ENCODE peak calls at places on chromosomes 4 and X, in six cellular contexts. One of them, this sample, is unnamed.
A peak's percentile ranks its signal among the peaks of the same experiment; 100 is the strongest.

GRCh38 chr4:76570141-76570989 is 135.3 kb downstream of the SHROOM3 start:
- DNase-seq in tibial nerve: no peak
- DNase-seq in CD4-positive, CD25-positive, alpha-beta regulatory T cell: no peak
- DNase-seq in tibial artery: no peak
- DNase-seq in spleen: no peak
- DNase-seq in GM23248: peak; percentile 84
- DNase-seq in this sample: no peak

GRCh38 chr4:135269125-135269772 is 1067.7 kb upstream of the PABPC4L start:
- DNase-seq in tibial nerve: no peak
- DNase-seq in CD4-positive, CD25-positive, alpha-beta regulatory T cell: no peak
- DNase-seq in tibial artery: no peak
- DNase-seq in spleen: no peak
- DNase-seq in GM23248: no peak
- DNase-seq in this sample: no peak

GRCh38 chr4:93759506-93759905 is 69.0 kb upstream of the ATOH1 start:
- DNase-seq in tibial nerve: no peak
- DNase-seq in CD4-positive, CD25-positive, alpha-beta regulatory T cell: no peak
- DNase-seq in tibial artery: no peak
- DNase-seq in spleen: no peak
- DNase-seq in GM23248: peak; percentile 3
- DNase-seq in this sample: no peak

GRCh38 chr4:2286904-2287593 is 25.1 kb upstream of the MXD4 start:
- DNase-seq in tibial nerve: peak; percentile 9
- DNase-seq in CD4-positive, CD25-positive, alpha-beta regulatory T cell: no peak
- DNase-seq in tibial artery: peak; percentile 16
- DNase-seq in spleen: peak; percentile 60
- DNase-seq in GM23248: no peak
- DNase-seq in this sample: no peak

GRCh38 chr4:94519925-94520789 is 68.4 kb downstream of the PDLIM5 start:
- DNase-seq in tibial nerve: no peak
- DNase-seq in CD4-positive, CD25-positive, alpha-beta regulatory T cell: no peak
- DNase-seq in tibial artery: no peak
- DNase-seq in spleen: no peak
- DNase-seq in GM23248: no peak
- DNase-seq in this sample: no peak

GRCh38 chrX:132071260-132071659 is 48.2 kb downstream of the STK26 start:
- DNase-seq in tibial nerve: no peak
- DNase-seq in CD4-positive, CD25-positive, alpha-beta regulatory T cell: peak; percentile 4
- DNase-seq in tibial artery: no peak
- DNase-seq in spleen: no peak
- DNase-seq in GM23248: peak; percentile 26
- DNase-seq in this sample: peak; percentile 9

GRCh38 chrX:37047776-37048175 is 39.6 kb downstream of the FAM47C start:
- DNase-seq in tibial nerve: no peak
- DNase-seq in CD4-positive, CD25-positive, alpha-beta regulatory T cell: no peak
- DNase-seq in tibial artery: no peak
- DNase-seq in spleen: no peak
- DNase-seq in GM23248: no peak
- DNase-seq in this sample: no peak

GRCh38 chr4:114229721-114230120 is 250.3 kb upstream of the ARSJ start:
- DNase-seq in tibial nerve: no peak
- DNase-seq in CD4-positive, CD25-positive, alpha-beta regulatory T cell: no peak
- DNase-seq in tibial artery: no peak
- DNase-seq in spleen: no peak
- DNase-seq in GM23248: no peak
- DNase-seq in this sample: no peak

GRCh38 chr4:121376541-121376940 is 4.3 kb downstream of the QRFPR start:
- DNase-seq in tibial nerve: no peak
- DNase-seq in CD4-positive, CD25-positive, alpha-beta regulatory T cell: no peak
- DNase-seq in tibial artery: no peak
- DNase-seq in spleen: no peak
- DNase-seq in GM23248: no peak
- DNase-seq in this sample: no peak
- H3K27me3 ChIP-seq in tibial nerve: no peaks in the 10 kb centered on the region
- H3K27me3 ChIP-seq in CD4-positive, CD25-positive, alpha-beta regulatory T cell: peaks cover 24% of the 10 kb centered on the region
- H3K27me3 ChIP-seq in tibial artery: no peaks in the 10 kb centered on the region
- H3K27me3 ChIP-seq in spleen: peaks cover 27% of the 10 kb centered on the region
- H3K27me3 ChIP-seq in GM23248: peaks cover 29% of the 10 kb centered on the region
- H3K27me3 ChIP-seq in this sample: peaks cover 6% of the 10 kb centered on the region

DNA sequence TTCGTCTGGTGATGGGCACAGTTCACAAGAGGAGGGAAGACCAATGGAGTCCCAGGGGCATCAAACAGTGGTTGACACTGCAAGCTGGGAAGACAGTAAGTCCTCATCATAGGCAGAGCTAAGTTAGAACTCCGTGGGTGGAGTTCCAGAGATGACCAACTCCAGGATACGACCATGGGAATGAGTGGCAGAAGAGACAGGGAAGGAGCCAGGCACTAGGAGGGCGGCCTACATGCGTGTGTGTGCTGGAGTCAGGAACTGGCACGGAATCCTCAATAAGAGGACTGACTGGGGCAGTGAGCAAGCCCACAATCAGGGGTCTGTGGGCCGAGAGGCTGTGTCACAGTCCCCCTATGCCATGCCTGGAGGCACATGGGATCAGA is 30.4 kb upstream of the IRAK1 start:
- DNase-seq in tibial nerve: no peak
- DNase-seq in CD4-positive, CD25-positive, alpha-beta regulatory T cell: no peak
- DNase-seq in tibial artery: no peak
- DNase-seq in spleen: no peak
- DNase-seq in GM23248: peak; percentile 74
- DNase-seq in this sample: no peak
- H3K27ac ChIP-seq in tibial nerve: peak overlapping the region; percentile 38
- H3K27ac ChIP-seq in CD4-positive, CD25-positive, alpha-beta regulatory T cell: no peak overlapping the region
- H3K27ac ChIP-seq in tibial artery: peak overlapping the region; percentile 12
- H3K27ac ChIP-seq in spleen: peak overlapping the region; percentile 14
- H3K27ac ChIP-seq in GM23248: peak overlapping the region; percentile 37
- H3K27ac ChIP-seq in this sample: no peak overlapping the region

GRCh38 chr4:182554736-182555135 is 311.5 kb downstream of the TENM3 start:
- DNase-seq in tibial nerve: no peak
- DNase-seq in CD4-positive, CD25-positive, alpha-beta regulatory T cell: no peak
- DNase-seq in tibial artery: no peak
- DNase-seq in spleen: no peak
- DNase-seq in GM23248: no peak
- DNase-seq in this sample: no peak

GRCh38 chr4:182552948-182553347 is 309.7 kb downstream of the TENM3 start:
- DNase-seq in tibial nerve: no peak
- DNase-seq in CD4-positive, CD25-positive, alpha-beta regulatory T cell: no peak
- DNase-seq in tibial artery: no peak
- DNase-seq in spleen: no peak
- DNase-seq in GM23248: no peak
- DNase-seq in this sample: no peak

GRCh38 chr4:182556576-182556975 is 313.4 kb downstream of the TENM3 start:
- DNase-seq in tibial nerve: no peak
- DNase-seq in CD4-positive, CD25-positive, alpha-beta regulatory T cell: no peak
- DNase-seq in tibial artery: no peak
- DNase-seq in spleen: no peak
- DNase-seq in GM23248: no peak
- DNase-seq in this sample: no peak

GRCh38 chr4:182560358-182560757 is 317.2 kb downstream of the TENM3 start:
- DNase-seq in tibial nerve: no peak
- DNase-seq in CD4-positive, CD25-positive, alpha-beta regulatory T cell: no peak
- DNase-seq in tibial artery: no peak
- DNase-seq in spleen: no peak
- DNase-seq in GM23248: no peak
- DNase-seq in this sample: no peak

GRCh38 chr4:182555997-182556418 is 312.8 kb downstream of the TENM3 start:
- DNase-seq in tibial nerve: no peak
- DNase-seq in CD4-positive, CD25-positive, alpha-beta regulatory T cell: no peak
- DNase-seq in tibial artery: no peak
- DNase-seq in spleen: no peak
- DNase-seq in GM23248: peak; percentile 50
- DNase-seq in this sample: no peak
- H3K4me1 ChIP-seq in tibial nerve: no peaks in the 10 kb centered on the region
- H3K4me1 ChIP-seq in CD4-positive, CD25-positive, alpha-beta regulatory T cell: no peaks in the 10 kb centered on the region
- H3K4me1 ChIP-seq in tibial artery: no peaks in the 10 kb centered on the region
- H3K4me1 ChIP-seq in spleen: no peaks in the 10 kb centered on the region
- H3K4me1 ChIP-seq in GM23248: no peaks in the 10 kb centered on the region
- H3K4me1 ChIP-seq in this sample: no peaks in the 10 kb centered on the region

GRCh38 chr4:25029479-25030282 is 1.1 kb downstream of the LGI2 start:
- DNase-seq in tibial nerve: no peak
- DNase-seq in CD4-positive, CD25-positive, alpha-beta regulatory T cell: no peak
- DNase-seq in tibial artery: no peak
- DNase-seq in spleen: peak; percentile 71
- DNase-seq in GM23248: no peak
- DNase-seq in this sample: no peak
- H3K27me3 ChIP-seq in tibial nerve: no peaks in the 10 kb centered on the region
- H3K27me3 ChIP-seq in CD4-positive, CD25-positive, alpha-beta regulatory T cell: peaks cover 34% of the 10 kb centered on the region
- H3K27me3 ChIP-seq in tibial artery: no peaks in the 10 kb centered on the region
- H3K27me3 ChIP-seq in spleen: peaks cover 48% of the 10 kb centered on the region
- H3K27me3 ChIP-seq in GM23248: peaks cover 57% of the 10 kb centered on the region
- H3K27me3 ChIP-seq in this sample: peaks cover 4% of the 10 kb centered on the region

GRCh38 chrX:39442332-39442731 is 641.1 kb downstream of the MID1IP1 start:
- DNase-seq in tibial nerve: no peak
- DNase-seq in CD4-positive, CD25-positive, alpha-beta regulatory T cell: no peak
- DNase-seq in tibial artery: no peak
- DNase-seq in spleen: no peak
- DNase-seq in GM23248: no peak
- DNase-seq in this sample: no peak

GRCh38 chrX:39440734-39441305 is 639.6 kb downstream of the MID1IP1 start:
- DNase-seq in tibial nerve: no peak
- DNase-seq in CD4-positive, CD25-positive, alpha-beta regulatory T cell: peak; percentile 37
- DNase-seq in tibial artery: no peak
- DNase-seq in spleen: no peak
- DNase-seq in GM23248: no peak
- DNase-seq in this sample: no peak

GRCh38 chrX:39438603-39439602 is 637.6 kb downstream of the MID1IP1 start:
- DNase-seq in tibial nerve: no peak
- DNase-seq in CD4-positive, CD25-positive, alpha-beta regulatory T cell: no peak
- DNase-seq in tibial artery: no peak
- DNase-seq in spleen: no peak
- DNase-seq in GM23248: no peak
- DNase-seq in this sample: no peak

GRCh38 chrX:39437670-39438441 is 636.6 kb downstream of the MID1IP1 start:
- DNase-seq in tibial nerve: no peak
- DNase-seq in CD4-positive, CD25-positive, alpha-beta regulatory T cell: no peak
- DNase-seq in tibial artery: no peak
- DNase-seq in spleen: no peak
- DNase-seq in GM23248: no peak
- DNase-seq in this sample: no peak

DNA sequence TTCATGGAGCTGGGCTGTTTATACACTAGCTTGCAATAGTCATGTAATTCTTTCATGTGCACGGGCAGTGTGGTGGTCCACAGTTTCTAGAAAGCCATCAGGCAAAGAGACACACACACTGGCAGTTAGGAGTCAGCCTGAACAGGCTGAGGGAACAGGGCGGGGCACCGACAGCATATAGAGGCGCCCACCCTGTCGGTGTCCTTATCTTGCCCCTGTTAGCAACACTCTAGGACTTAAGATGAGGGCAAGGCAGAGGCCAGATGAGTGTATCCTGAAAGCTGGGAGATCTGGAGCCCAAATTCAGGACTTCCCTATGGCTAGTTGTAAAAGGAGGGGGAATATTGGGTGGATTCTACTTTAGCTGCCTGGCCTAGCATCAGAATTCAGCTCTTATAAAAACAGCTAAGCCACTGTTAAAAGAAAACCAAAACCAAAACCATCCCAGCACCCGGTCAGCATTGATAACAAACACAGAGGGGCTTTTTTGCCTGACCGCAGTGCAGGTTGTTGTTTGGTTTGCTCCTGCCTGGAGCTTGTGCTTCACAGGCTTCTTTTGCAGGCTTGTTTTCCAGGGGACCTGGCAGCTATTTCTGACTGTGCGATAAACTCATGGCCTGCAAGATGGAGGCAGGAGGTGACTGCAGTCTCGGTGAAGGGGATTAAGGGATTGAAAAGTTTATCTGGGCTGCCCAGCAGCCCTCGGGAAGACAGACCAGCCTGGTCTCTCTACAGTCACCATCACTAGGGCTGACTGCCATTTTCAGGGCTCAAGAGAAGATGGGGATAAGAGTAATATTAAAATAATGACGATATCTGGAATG is 638.9 kb downstream of the MID1IP1 start:
- DNase-seq in tibial nerve: no peak
- DNase-seq in CD4-positive, CD25-positive, alpha-beta regulatory T cell: peak; percentile 60
- DNase-seq in tibial artery: no peak
- DNase-seq in spleen: no peak
- DNase-seq in GM23248: no peak
- DNase-seq in this sample: no peak
- H3K27ac ChIP-seq in tibial nerve: peak overlapping the region; percentile 43
- H3K27ac ChIP-seq in CD4-positive, CD25-positive, alpha-beta regulatory T cell: no peak overlapping the region
- H3K27ac ChIP-seq in tibial artery: no peak overlapping the region
- H3K27ac ChIP-seq in spleen: peak overlapping the region; percentile 34
- H3K27ac ChIP-seq in GM23248: no peak overlapping the region
- H3K27ac ChIP-seq in this sample: no peak overlapping the region

GRCh38 chr4:142547974-142548373 is 298.1 kb downstream of the INPP4B start:
- DNase-seq in tibial nerve: no peak
- DNase-seq in CD4-positive, CD25-positive, alpha-beta regulatory T cell: no peak
- DNase-seq in tibial artery: no peak
- DNase-seq in spleen: no peak
- DNase-seq in GM23248: peak; percentile 80
- DNase-seq in this sample: no peak
- H3K4me1 ChIP-seq in tibial nerve: no peaks in the 10 kb centered on the region
- H3K4me1 ChIP-seq in CD4-positive, CD25-positive, alpha-beta regulatory T cell: peaks cover 4% of the 10 kb centered on the region
- H3K4me1 ChIP-seq in tibial artery: no peaks in the 10 kb centered on the region
- H3K4me1 ChIP-seq in spleen: no peaks in the 10 kb centered on the region
- H3K4me1 ChIP-seq in GM23248: peaks cover 53% of the 10 kb centered on the region
- H3K4me1 ChIP-seq in this sample: no peaks in the 10 kb centered on the region

GRCh38 chrX:71111851-71112468 is 583 bp upstream of the IL2RG start:
- DNase-seq in tibial nerve: no peak
- DNase-seq in CD4-positive, CD25-positive, alpha-beta regulatory T cell: peak; percentile 47
- DNase-seq in tibial artery: no peak
- DNase-seq in spleen: peak; percentile 15
- DNase-seq in GM23248: no peak
- DNase-seq in this sample: no peak
- H3K27me3 ChIP-seq in tibial nerve: no peaks in the 10 kb centered on the region
- H3K27me3 ChIP-seq in CD4-positive, CD25-positive, alpha-beta regulatory T cell: no peaks in the 10 kb centered on the region
- H3K27me3 ChIP-seq in tibial artery: no peaks in the 10 kb centered on the region
- H3K27me3 ChIP-seq in spleen: no peaks in the 10 kb centered on the region
- H3K27me3 ChIP-seq in GM23248: no peaks in the 10 kb centered on the region
- H3K27me3 ChIP-seq in this sample: no peaks in the 10 kb centered on the region

GRCh38 chr4:186169333-186169941 is 21.9 kb upstream of the CYP4V2 start:
- DNase-seq in tibial nerve: no peak
- DNase-seq in CD4-positive, CD25-positive, alpha-beta regulatory T cell: no peak
- DNase-seq in tibial artery: no peak
- DNase-seq in spleen: no peak
- DNase-seq in GM23248: no peak
- DNase-seq in this sample: no peak
- H3K27ac ChIP-seq in tibial nerve: no peak overlapping the region
- H3K27ac ChIP-seq in CD4-positive, CD25-positive, alpha-beta regulatory T cell: no peak overlapping the region
- H3K27ac ChIP-seq in tibial artery: no peak overlapping the region
- H3K27ac ChIP-seq in spleen: no peak overlapping the region
- H3K27ac ChIP-seq in GM23248: no peak overlapping the region
- H3K27ac ChIP-seq in this sample: no peak overlapping the region

GRCh38 chrX:24999501-24999900 is 16.3 kb downstream of the ARX start:
- DNase-seq in tibial nerve: no peak
- DNase-seq in CD4-positive, CD25-positive, alpha-beta regulatory T cell: no peak
- DNase-seq in tibial artery: no peak
- DNase-seq in spleen: no peak
- DNase-seq in GM23248: no peak
- DNase-seq in this sample: no peak
- H3K4me1 ChIP-seq in tibial nerve: peaks cover under 1% of the 10 kb centered on the region
- H3K4me1 ChIP-seq in CD4-positive, CD25-positive, alpha-beta regulatory T cell: peaks cover 9% of the 10 kb centered on the region
- H3K4me1 ChIP-seq in tibial artery: no peaks in the 10 kb centered on the region
- H3K4me1 ChIP-seq in spleen: peaks cover 3% of the 10 kb centered on the region
- H3K4me1 ChIP-seq in GM23248: no peaks in the 10 kb centered on the region
- H3K4me1 ChIP-seq in this sample: no peaks in the 10 kb centered on the region

This sample was measured in naive thymus-derived CD4-positive, alpha-beta T cell.